ENCODE peak calls at places on chromosomes 4 and X, in five cellular contexts. W is HEK293T, X is NT2/D1, Y is HepG2, A is H1. M is an unnamed sample.

GRCh38 chr4:113739197-113739596 is 22.3 kb downstream of the CAMK2D start:
- DNase-seq in W (no peak), A (no peak), X (no peak), Y (no peak), M (no peak)

GRCh38 chr4:184250795-184251679 is 33.4 kb upstream of the ENPP6 start:
- DNase-seq in Y (peak; percentile 71), W (peak; percentile 36), A (peak; percentile 46), X (peak; percentile 39), M (no peak)

GRCh38 chr4:126215759-126216158 is 901.0 kb downstream of the FAT4 start:
- DNase-seq in W (no peak), A (no peak), Y (no peak), X (no peak), M (no peak)

GRCh38 chrX:16718824-16719333 is 533 bp upstream of the SYAP1 start:
- DNase-seq in Y (no peak), W (no peak), A (no peak), X (no peak), M (no peak)

GRCh38 chr4:104262678-104263077 is 232.0 kb downstream of the CXXC4 start:
- DNase-seq in A (no peak), Y (no peak), X (no peak), W (no peak), M (no peak)

GRCh38 chrX:23797371-23798128 is 14.6 kb downstream of the SAT1 start:
- DNase-seq in A (no peak), Y (no peak), X (no peak), W (no peak), M (no peak)

GRCh38 chr4:1300466-1301455 is 11.1 kb downstream of the MAEA start:
- DNase-seq in Y (no peak), A (no peak), W (no peak), X (no peak), M (no peak)

GRCh38 chr4:77120888-77121508 is 36.0 kb upstream of the CCNG2 start:
- DNase-seq in A (no peak), Y (peak; percentile 3), X (no peak), W (peak; percentile 14), M (no peak)

GRCh38 chr4:99324978-99325377 is 3.8 kb upstream of the ADH1B start:
- DNase-seq in X (no peak), Y (no peak), A (no peak), W (no peak), M (no peak)

GRCh38 chr4:174154455-174154854 is 129.0 kb downstream of the FBXO8 start:
- DNase-seq in Y (no peak), A (no peak), X (no peak), W (no peak), M (no peak)

GRCh38 chr4:150078996-150079581 is 844 bp downstream of the DCLK2 start:
- DNase-seq in W (peak; percentile 55), Y (no peak), X (no peak), A (peak; percentile 73), M (no peak)

GRCh38 chrX:32749075-32749474 is 462.3 kb downstream of the DMD start:
- DNase-seq in Y (no peak), A (no peak), X (no peak), W (no peak), M (no peak)

GRCh38 chrX:72146527-72146926 is 14.8 kb upstream of the RTL5 start:
- DNase-seq in Y (no peak), W (no peak), X (no peak), A (no peak), M (no peak)

GRCh38 chr4:137471895-137472294 is 60.4 kb downstream of the PCDH18 start:
- DNase-seq in X (no peak), A (no peak), W (no peak), Y (no peak), M (no peak)

GRCh38 chrX:129957241-129958099 is 25.0 kb upstream of the BCORL1 start:
- DNase-seq in Y (no peak), A (no peak), X (no peak), W (peak; percentile 85), M (peak; percentile 34)

GRCh38 chr4:125315571-125316390 is 1.0 kb downstream of the FAT4 start:
- DNase-seq in X (no peak), W (peak; percentile 63), Y (peak; percentile 18), A (peak; percentile 76), M (no peak)

GRCh38 chr4:150348079-150348478 is 233.9 kb upstream of the MAB21L2 start:
- DNase-seq in X (no peak), W (no peak), Y (no peak), A (no peak), M (no peak)

GRCh38 chrX:30270639-30271038 is 23.7 kb downstream of the MAGEB1 start:
- DNase-seq in Y (no peak), W (no peak), X (no peak), A (no peak), M (no peak)

GRCh38 chr4:168615294-168615693 is 118.4 kb downstream of the PALLD start:
- DNase-seq in W (no peak), Y (no peak), X (no peak), A (no peak), M (no peak)

GRCh38 chr4:36997727-36998126 is 246.8 kb upstream of the NWD2 start:
- DNase-seq in Y (no peak), X (no peak), W (no peak), A (no peak), M (no peak)

GRCh38 chrX:130994671-130995070 is 63.5 kb upstream of the ARHGAP36 start:
- DNase-seq in W (peak; percentile 56), X (no peak), Y (no peak), A (peak; percentile 47), M (no peak)

GRCh38 chr4:144649646-144650045 is 3.7 kb downstream of the HHIP start:
- DNase-seq in A (no peak), W (no peak), X (no peak), Y (no peak), M (no peak)

GRCh38 chr4:101198741-101199339 is 148.5 kb downstream of the PPP3CA start:
- DNase-seq in W (no peak), A (no peak), X (no peak), Y (peak; percentile 20), M (no peak)

GRCh38 chrX:9530848-9531274 is 66.0 kb downstream of the TBL1X start:
- DNase-seq in A (peak; percentile 53), W (peak; percentile 75), X (peak; percentile 91), Y (peak; percentile 60), M (no peak)

GRCh38 chr4:8538703-8539567 is 41.3 kb upstream of the GPR78 start:
- DNase-seq in W (no peak), X (no peak), Y (peak; percentile 14), A (no peak), M (no peak)

GRCh38 chr4:8538076-8538702 is 42.0 kb upstream of the GPR78 start:
- DNase-seq in A (no peak), X (no peak), W (no peak), Y (no peak), M (no peak)

GRCh38 chr4:8536467-8536866 is 43.7 kb upstream of the GPR78 start:
- DNase-seq in W (no peak), X (no peak), Y (no peak), A (no peak), M (no peak)

GRCh38 chr4:8534601-8535000 is 45.6 kb upstream of the GPR78 start:
- DNase-seq in Y (no peak), X (no peak), W (no peak), A (no peak), M (no peak)

GRCh38 chr4:8537041-8537461 is 43.1 kb upstream of the GPR78 start:
- DNase-seq in Y (peak; percentile 42), X (no peak), W (no peak), A (no peak), M (peak; percentile 92)
- TF ChIP-seq SUZ12 in Y (no peak), X (no peak), W (no peak), A (no peak), M (no peak)

DNA sequence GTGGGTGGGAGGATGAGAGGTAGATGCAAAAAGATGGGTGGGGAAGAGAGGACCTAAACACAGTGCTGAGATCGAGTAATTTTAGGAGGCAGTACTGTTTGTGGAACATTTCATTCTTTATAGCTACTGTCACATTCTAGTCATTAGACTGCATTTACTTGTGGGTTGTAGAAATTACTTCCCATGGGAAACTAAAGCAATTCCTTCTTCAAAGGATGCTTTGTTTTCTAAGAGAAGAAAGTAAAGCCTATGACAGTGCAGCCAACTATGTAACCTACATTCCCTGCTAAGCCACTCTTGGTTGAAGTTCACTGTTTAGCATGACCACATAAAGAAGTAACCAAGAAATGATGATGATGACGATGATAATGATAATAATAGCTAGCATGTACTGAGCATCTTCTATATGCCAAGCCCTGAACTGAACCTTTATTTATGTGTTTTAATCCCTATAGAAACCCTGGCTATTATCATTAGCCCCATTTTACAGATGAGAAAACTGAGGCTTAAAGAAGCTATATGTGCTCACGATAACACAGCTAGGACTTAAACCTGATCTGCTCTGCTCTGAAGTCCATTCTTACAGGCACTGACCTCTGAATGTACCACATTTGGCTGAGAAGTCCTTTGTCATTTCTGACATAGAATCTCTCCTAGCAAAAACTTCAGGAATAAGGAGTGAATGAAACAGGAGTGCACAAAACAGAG is 114.5 kb upstream of the KIT start:
- DNase-seq in X (no peak), W (no peak), A (no peak), Y (no peak), M (no peak)
- TF ChIP-seq SUZ12 in X (no peak), W (no peak), A (no peak), Y (no peak), M (no peak)

DNA sequence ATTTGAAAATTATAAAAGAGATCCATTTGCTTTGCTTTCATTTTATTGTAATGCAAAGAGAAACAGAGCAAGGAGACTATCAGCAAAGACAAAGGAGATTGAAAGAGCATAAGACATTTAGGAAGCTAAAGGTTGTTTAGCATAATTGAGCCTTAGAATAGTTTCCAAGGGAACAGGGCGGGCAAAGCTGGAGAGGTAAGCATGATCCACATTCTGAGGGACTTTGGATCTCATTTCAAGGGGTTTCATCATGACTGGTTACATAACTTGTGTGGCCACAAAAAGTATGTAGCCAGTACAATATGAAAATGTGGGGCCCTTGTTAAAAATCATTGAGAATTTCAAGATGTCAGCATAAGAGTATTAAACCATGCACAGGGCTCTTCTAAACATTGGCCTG is 406.5 kb downstream of the RPA4 start:
- DNase-seq in W (no peak), X (peak; percentile 35), Y (peak; percentile 14), A (no peak), M (no peak)
- TF ChIP-seq SUZ12 in W (no peak), X (no peak), Y (no peak), A (no peak), M (no peak)

DNA sequence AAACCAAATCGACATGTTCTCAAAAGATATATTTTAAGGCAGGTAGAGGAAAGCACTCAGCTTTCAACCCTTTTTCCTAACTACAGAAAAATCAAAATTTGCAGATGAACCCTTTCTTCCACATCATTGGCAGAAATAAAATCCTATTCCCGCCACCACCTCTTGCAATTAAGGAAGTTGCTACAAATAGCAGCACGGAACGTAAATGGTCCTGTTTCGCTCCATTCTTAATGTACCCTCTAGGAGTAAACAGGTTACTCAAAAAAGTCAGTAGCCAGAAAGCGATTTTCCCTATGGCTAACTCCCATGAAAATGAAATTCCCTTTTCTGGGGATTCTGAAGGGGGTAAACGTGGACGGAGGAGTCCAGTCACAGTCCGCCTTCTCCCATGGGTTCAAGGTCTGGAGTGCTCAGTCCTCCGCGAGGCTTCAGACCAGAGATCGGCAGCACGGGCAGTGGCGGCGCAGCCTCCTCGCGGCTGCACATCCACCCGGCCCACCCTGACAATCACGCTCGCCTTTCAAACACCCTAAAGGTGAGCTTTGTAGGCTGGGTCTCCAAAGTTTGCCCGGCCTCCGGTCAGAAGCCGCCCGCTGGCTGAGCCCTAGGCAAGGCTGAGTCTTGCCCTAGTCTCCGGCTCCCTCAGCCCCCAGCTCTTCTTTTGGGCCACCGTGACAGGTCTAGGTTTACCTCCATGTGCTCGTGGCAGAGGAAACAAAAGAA is 1.8 kb downstream of the ATP11C start:
- DNase-seq in Y (peak; percentile 20), A (no peak), X (no peak), W (peak; percentile 35), M (no peak)
- TF ChIP-seq SUZ12 in Y (no peak), A (no peak), X (no peak), W (no peak), M (no peak)